ENCODE peak calls at places on chromosomes 16 and 17, in ten cellular contexts. P, Z, D, C, F, K, W, N, V and Q are unnamed samples.

GRCh38 chr16:1333149-1333812 is at the start of gene BAIAP3:
- DNase-seq in P (no peak), Z (peak; percentile 97), D (no peak), C (peak; percentile 40), F (peak; percentile 52), K (peak; percentile 79), W (no peak), N (no peak), V (no peak), Q (no peak)

GRCh38 chr16:24971718-24972117 is 43.5 kb downstream of the ARHGAP17 start:
- DNase-seq in P (no peak), Z (no peak), D (no peak), C (no peak), F (no peak), K (no peak), W (no peak), N (no peak), V (no peak), Q (no peak)

GRCh38 chr17:58415371-58416055 is 1.8 kb downstream of the RNF43 start:
- DNase-seq in P (no peak), Z (peak; percentile 13), D (no peak), C (peak; percentile 67), F (peak; percentile 76), K (peak; percentile 47), W (no peak), N (peak; percentile 82), V (no peak), Q (no peak)

GRCh38 chr17:43416998-43417891 is 18.5 kb downstream of the ARL4D start:
- DNase-seq in P (no peak), Z (no peak), D (no peak), C (no peak), F (no peak), K (peak; percentile 95), W (peak; percentile 81), N (no peak), V (peak; percentile 28), Q (no peak)

GRCh38 chr17:42975265-42975664 is 4.6 kb downstream of the PTGES3L start:
- DNase-seq in P (no peak), Z (no peak), D (no peak), C (no peak), F (no peak), K (no peak), W (no peak), N (no peak), V (no peak), Q (no peak)

GRCh38 chr17:58932956-58933355 is 173.7 kb downstream of the TRIM37 start:
- DNase-seq in P (no peak), Z (no peak), D (no peak), C (no peak), F (no peak), K (no peak), W (no peak), N (no peak), V (no peak), Q (no peak)

GRCh38 chr17:10790491-10791401 is 13.2 kb downstream of the TMEM238L start:
- DNase-seq in P (no peak), Z (no peak), D (no peak), C (no peak), F (peak; percentile 84), K (peak; percentile 65), W (no peak), N (no peak), V (no peak), Q (no peak)

GRCh38 chr16:19239756-19240155 is 45.8 kb upstream of the CLEC19A start:
- DNase-seq in P (no peak), Z (no peak), D (no peak), C (no peak), F (no peak), K (no peak), W (no peak), N (peak; percentile 48), V (no peak), Q (no peak)

GRCh38 chr17:47883589-47884426 is 12.2 kb upstream of the SP2 start:
- DNase-seq in P (no peak), Z (no peak), D (no peak), C (peak; percentile 94), F (no peak), K (no peak), W (no peak), N (no peak), V (no peak), Q (no peak)

GRCh38 chr17:258045-258734 is 76.7 kb upstream of the DOC2B start:
- DNase-seq in P (no peak), Z (no peak), D (no peak), C (no peak), F (no peak), K (no peak), W (no peak), N (peak; percentile 20), V (no peak), Q (no peak)

GRCh38 chr17:62724398-62725146 is 83.5 kb downstream of the MARCHF10 start:
- DNase-seq in P (peak; percentile 61), Z (no peak), D (peak; percentile 43), C (no peak), F (no peak), K (no peak), W (no peak), N (no peak), V (no peak), Q (no peak)

GRCh38 chr17:56779898-56780777 is 53.6 kb downstream of the C17orf67 start:
- DNase-seq in P (peak; percentile 86), Z (peak; percentile 89), D (peak; percentile 88), C (peak; percentile 90), F (peak; percentile 68), K (peak; percentile 89), W (peak; percentile 58), N (peak; percentile 90), V (peak; percentile 58), Q (peak; percentile 84)

GRCh38 chr17:50558091-50558490 is 2.4 kb upstream of the CACNA1G start:
- DNase-seq in P (no peak), Z (no peak), D (no peak), C (no peak), F (no peak), K (no peak), W (no peak), N (no peak), V (no peak), Q (no peak)

GRCh38 chr17:35907691-35908090 is 22.9 kb downstream of the RDM1 start:
- DNase-seq in P (no peak), Z (no peak), D (no peak), C (no peak), F (no peak), K (no peak), W (no peak), N (no peak), V (no peak), Q (no peak)

GRCh38 chr16:65287307-65287706 is 165.4 kb upstream of the CDH11 start:
- DNase-seq in P (no peak), Z (no peak), D (no peak), C (no peak), F (no peak), K (no peak), W (no peak), N (no peak), V (no peak), Q (no peak)

GRCh38 chr16:78388920-78389564 is 289.6 kb downstream of the WWOX start:
- DNase-seq in P (no peak), Z (no peak), D (no peak), C (no peak), F (no peak), K (no peak), W (no peak), N (no peak), V (no peak), Q (no peak)

GRCh38 chr16:70779361-70779760 is 21.6 kb downstream of the VAC14 start:
- DNase-seq in P (no peak), Z (no peak), D (no peak), C (no peak), F (no peak), K (no peak), W (peak; percentile 58), N (no peak), V (no peak), Q (no peak)

GRCh38 chr16:12305081-12305596 is 328.6 kb downstream of the SNX29 start:
- DNase-seq in P (no peak), Z (no peak), D (no peak), C (no peak), F (no peak), K (no peak), W (no peak), N (no peak), V (no peak), Q (no peak)

GRCh38 chr16:63130942-63131341 is 1094.7 kb upstream of the CDH8 start:
- DNase-seq in P (no peak), Z (no peak), D (no peak), C (no peak), F (no peak), K (no peak), W (no peak), N (no peak), V (no peak), Q (no peak)
- H3K4me3 ChIP-seq in P (no peak overlapping the region), Z (no peak overlapping the region), D (no peak overlapping the region), C (no peak overlapping the region), F (no peak overlapping the region), K (no peak overlapping the region), W (no peak overlapping the region), N (no peak overlapping the region), V (no peak overlapping the region), Q (no peak overlapping the region)

GRCh38 chr17:32654351-32654750 is 167.6 kb downstream of the CDK5R1 start:
- DNase-seq in P (no peak), Z (no peak), D (no peak), C (no peak), F (no peak), K (no peak), W (no peak), N (no peak), V (no peak), Q (no peak)
- H3K4me3 ChIP-seq in P (no peak overlapping the region), Z (no peak overlapping the region), D (no peak overlapping the region), C (no peak overlapping the region), F (no peak overlapping the region), K (no peak overlapping the region), W (no peak overlapping the region), N (no peak overlapping the region), V (no peak overlapping the region), Q (no peak overlapping the region)

DNA sequence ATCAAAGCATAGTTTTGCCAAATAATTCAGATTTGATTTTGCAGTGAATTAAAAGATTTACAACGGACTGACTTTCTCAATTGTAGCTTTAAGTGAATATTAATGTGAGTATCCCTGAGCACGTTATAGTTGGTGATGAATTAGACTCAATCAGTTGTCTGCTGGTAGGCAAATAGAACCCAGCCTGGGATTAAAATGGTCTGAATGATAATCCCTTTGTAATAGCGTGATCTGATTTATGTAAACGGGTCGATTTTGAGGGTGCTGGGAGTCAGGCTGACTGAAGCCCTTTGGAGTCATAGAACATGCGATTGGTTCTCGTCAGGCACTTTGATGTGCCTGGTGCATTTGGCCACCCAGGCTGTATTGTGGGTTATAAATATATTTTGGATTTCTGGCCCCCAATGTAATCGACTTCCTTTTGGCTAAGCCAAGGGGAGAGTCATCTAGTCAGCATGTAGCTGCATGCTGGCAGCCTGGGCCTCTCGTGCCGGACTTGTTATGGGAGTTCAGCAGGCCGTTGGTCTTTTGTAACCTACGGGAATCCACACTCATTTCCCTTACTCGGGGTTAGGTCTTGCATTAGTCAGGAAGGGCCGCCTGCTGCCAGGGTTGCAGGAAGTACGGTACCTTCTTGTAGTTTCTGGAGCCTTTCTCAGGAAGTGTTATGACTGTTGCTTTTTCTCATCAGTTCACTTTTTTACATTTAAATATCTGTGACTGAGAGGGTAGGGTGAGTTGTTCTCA is 5.4 kb downstream of the PGS1 start:
- DNase-seq in P (no peak), Z (no peak), D (no peak), C (no peak), F (peak; percentile 60), K (peak; percentile 90), W (peak; percentile 99), N (no peak), V (peak; percentile 66), Q (no peak)
- H3K4me3 ChIP-seq in P (peak overlapping the region; percentile 32), Z (no peak overlapping the region), D (no peak overlapping the region), C (no peak overlapping the region), F (no peak overlapping the region), K (no peak overlapping the region), W (no peak overlapping the region), N (no peak overlapping the region), V (no peak overlapping the region), Q (no peak overlapping the region)

GRCh38 chr16:13957197-13958078 is 37.5 kb downstream of the ERCC4 start:
- DNase-seq in P (no peak), Z (no peak), D (no peak), C (peak; percentile 58), F (peak; percentile 83), K (peak; percentile 86), W (peak; percentile 99), N (no peak), V (peak; percentile 52), Q (peak; percentile 63)
- H3K4me3 ChIP-seq in P (peak overlapping the region; percentile 26), Z (no peak overlapping the region), D (no peak overlapping the region), C (peak overlapping the region; percentile 17), F (no peak overlapping the region), K (peak overlapping the region; percentile 46), W (peak overlapping the region; percentile 38), N (no peak overlapping the region), V (peak overlapping the region; percentile 31), Q (no peak overlapping the region)